ENCODE peak calls at places on chromosomes 1 and 21, in seven cellular contexts. J is transverse colon, D is tibial nerve, W is NB4, G is sigmoid colon, E is stomach, V is ovary. C is an unnamed sample.

GRCh38 chr1:166165661-166166399 is 971 bp downstream of the FAM78B start:
- DNase-seq in G (no peak), W (no peak), V (peak), E (no peak), D (no peak), J (peak), C (no peak)

GRCh38 chr1:36711480-36711879 is 228.8 kb upstream of the CSF3R start:
- DNase-seq in D (no peak), J (no peak), V (no peak), E (no peak), W (no peak), G (peak), C (no peak)

GRCh38 chr1:245045087-245045881 is 109.5 kb upstream of the KIF26B start:
- DNase-seq in V (no peak), J (peak), G (no peak), E (peak), D (no peak), W (peak), C (no peak)

GRCh38 chr1:231827337-231828105 is 200.9 kb downstream of the DISC1 start:
- DNase-seq in J (no peak), V (no peak), D (no peak), G (no peak), E (no peak), W (no peak), C (no peak)

GRCh38 chr1:230323686-230324085 is 102.4 kb downstream of the PGBD5 start:
- DNase-seq in V (no peak), D (no peak), G (no peak), E (no peak), W (no peak), J (no peak), C (no peak)

GRCh38 chr1:53340660-53341520 is 13.0 kb upstream of the LRP8 start:
- DNase-seq in W (no peak), D (no peak), V (no peak), J (no peak), E (peak), G (no peak), C (peak)

GRCh38 chr1:231424950-231425805 is 3.1 kb upstream of the EGLN1 start:
- DNase-seq in V (no peak), D (no peak), W (no peak), G (no peak), E (no peak), J (no peak), C (no peak)

GRCh38 chr1:84347547-84348239 is 46.2 kb downstream of the SAMD13 start:
- DNase-seq in W (no peak), E (no peak), J (no peak), G (no peak), V (no peak), D (no peak), C (no peak)

GRCh38 chr1:186194107-186194756 is 180.8 kb downstream of the TPR start:
- DNase-seq in D (no peak), E (no peak), G (no peak), W (no peak), J (no peak), V (no peak), C (no peak)

GRCh38 chr1:188269956-188270355 is 1441.2 kb downstream of the PLA2G4A start:
- DNase-seq in J (no peak), D (no peak), E (no peak), V (no peak), W (no peak), G (no peak), C (no peak)

GRCh38 chr1:113887392-113887767 is at the start of gene BCL2L15:
- DNase-seq in V (no peak), D (no peak), W (no peak), J (no peak), E (no peak), G (no peak), C (no peak)

GRCh38 chr1:179369751-179370341 is 4.1 kb downstream of the AXDND1 start:
- DNase-seq in E (no peak), D (no peak), W (peak), J (peak), G (no peak), V (no peak), C (no peak)

GRCh38 chr1:59061876-59062275 is 235.0 kb upstream of the FGGY start:
- DNase-seq in W (peak), G (peak), J (peak), E (no peak), D (peak), V (peak), C (peak)

GRCh38 chr21:32612075-32612998 is at the start of gene CFAP298:
- DNase-seq in W (peak), J (peak), D (peak), E (peak), V (peak), G (peak), C (peak)

GRCh38 chr21:30194701-30195299 is 21.1 kb downstream of the CLDN8 start:
- DNase-seq in E (no peak), V (no peak), G (no peak), D (no peak), J (no peak), W (peak), C (no peak)

GRCh38 chr1:237016626-237017025 is 12.4 kb upstream of the MT1HL1 start:
- DNase-seq in J (no peak), E (no peak), W (no peak), D (no peak), V (no peak), G (no peak), C (no peak)

GRCh38 chr21:17513214-17514123 is 626 bp downstream of the CXADR start:
- DNase-seq in J (peak), G (no peak), W (no peak), V (peak), D (no peak), E (peak), C (no peak)

GRCh38 chr1:84013708-84014107 is 14.8 kb upstream of the TTLL7 start:
- DNase-seq in W (no peak), J (no peak), V (no peak), E (no peak), D (no peak), G (no peak), C (no peak)

DNA sequence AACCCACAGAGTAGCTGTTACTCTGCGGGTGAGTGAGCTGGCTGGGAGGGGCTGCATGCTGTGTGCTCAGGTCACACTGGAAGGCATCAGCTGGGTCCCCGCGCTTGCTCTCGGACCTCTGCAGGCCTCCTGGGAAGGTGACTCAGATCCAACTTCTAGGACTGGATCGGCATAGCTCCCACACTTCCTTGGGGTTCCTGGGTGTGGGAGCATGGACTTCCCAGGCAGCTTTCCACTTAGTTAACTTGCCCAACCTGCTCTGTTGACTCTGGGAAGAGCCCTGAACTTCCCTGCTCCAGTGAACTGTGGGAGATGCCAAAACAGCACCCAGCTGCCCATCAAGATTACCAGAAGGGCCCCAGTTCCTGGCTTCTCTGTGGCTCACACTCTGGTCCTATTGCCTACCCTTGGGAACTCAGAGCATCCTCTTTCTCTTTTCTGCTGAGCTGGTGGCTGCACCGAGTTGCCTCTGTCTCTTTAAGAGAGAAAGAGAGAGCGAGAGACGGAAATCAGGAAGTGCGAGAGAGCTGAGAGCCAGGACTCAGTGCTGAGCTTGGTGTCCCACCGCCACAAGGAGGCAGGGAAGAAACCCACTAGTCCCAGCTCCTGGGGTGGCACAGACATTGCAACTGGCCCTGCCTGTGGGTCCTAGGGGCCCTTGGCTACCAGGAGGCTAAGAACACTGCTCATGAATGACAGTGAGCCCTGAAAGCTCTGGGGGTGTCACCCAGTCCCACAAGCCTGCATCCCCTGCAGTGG is at the start of gene IKBKE:
- DNase-seq in D (no peak), V (no peak), W (peak), E (peak), G (peak), J (peak), C (no peak)
- TF ChIP-seq CTCF in D (no peak), V (no peak), W (peak), E (no peak), G (peak), J (peak), C (peak)

DNA sequence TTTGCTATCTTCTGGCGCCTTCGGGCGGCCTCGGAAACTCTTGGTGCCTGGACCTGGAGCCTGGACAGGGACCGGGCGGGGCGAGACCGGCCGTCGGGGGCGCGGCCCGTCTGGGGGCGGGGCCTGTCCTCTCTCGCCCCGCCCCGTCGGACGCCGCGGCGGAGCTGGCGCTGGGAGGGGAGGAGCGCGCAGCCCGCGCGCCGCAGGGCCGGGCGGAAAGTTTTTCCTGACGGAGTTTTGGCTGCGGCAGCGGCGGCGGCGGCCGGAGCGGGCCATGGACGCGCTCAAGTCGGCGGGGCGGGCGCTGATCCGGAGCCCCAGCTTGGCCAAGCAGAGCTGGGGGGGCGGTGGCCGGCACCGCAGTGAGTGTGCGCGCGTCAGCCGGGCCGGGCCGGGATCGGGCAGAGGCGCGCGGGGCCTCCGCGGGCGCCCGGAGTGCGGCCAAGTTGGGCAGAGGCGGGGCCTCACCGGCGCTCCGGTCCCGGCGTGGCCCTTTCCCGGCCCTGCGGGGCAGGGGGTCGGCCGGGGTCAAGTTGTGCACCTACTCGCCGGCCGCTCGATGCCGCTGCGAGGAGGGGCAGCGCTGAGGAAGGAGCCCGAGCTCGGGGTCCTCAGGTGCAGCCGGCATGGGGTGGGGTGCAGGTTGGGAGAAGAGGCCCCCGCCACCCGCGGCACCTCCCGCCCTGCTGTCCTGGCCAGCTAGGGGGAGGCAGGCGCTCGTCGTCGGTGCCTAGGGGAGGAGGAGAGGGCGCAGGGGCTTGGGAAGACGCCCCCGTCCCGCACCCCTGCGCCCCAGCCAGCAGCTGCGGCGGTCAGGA is at the start of gene LDLRAP1:
- DNase-seq in V (peak), G (peak), W (peak), J (peak), D (peak), E (peak), C (no peak)
- TF ChIP-seq POLR2A in V (peak), G (no peak), W (peak), J (peak), D (peak), E (no peak), C (peak)

GRCh38 chr1:115782571-115783281 is 14.2 kb upstream of the CASQ2 start:
- DNase-seq in W (no peak), D (no peak), V (no peak), G (no peak), E (no peak), J (no peak), C (peak)
- TF ChIP-seq CTCF in W (no peak), D (no peak), V (no peak), G (no peak), E (no peak), J (no peak), C (no peak)

GRCh38 chr1:3106216-3106615 is 37.2 kb downstream of the PRDM16 start:
- DNase-seq in G (no peak), E (no peak), D (no peak), V (no peak), W (no peak), J (no peak), C (no peak)
- TF ChIP-seq POLR2A in G (no peak), E (no peak), D (no peak), V (no peak), W (no peak), J (no peak), C (no peak)

GRCh38 chr1:13710097-13710496 is 10.1 kb downstream of the PRDM2 start:
- DNase-seq in V (no peak), D (no peak), J (no peak), G (no peak), E (no peak), W (no peak), C (no peak)

DNA sequence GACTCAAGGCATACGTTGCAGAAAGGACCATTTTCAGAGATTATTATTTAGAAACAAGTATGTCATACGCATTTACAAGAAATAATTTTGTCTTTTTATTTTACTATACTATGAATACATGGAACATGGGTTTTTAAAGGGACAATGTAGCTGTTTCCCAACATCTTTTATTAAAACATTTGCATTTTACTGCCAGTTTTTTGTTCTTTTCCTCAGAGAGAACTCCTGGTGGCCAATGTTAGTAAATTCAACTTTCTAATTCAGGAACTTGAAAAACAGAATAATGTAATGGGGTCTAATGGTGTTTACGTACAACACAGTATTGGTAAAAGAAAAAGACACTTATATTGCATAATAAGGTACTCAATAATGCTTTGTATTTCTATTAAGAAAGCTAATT is 14.9 kb downstream of the PRDM2 start:
- DNase-seq in W (no peak), E (no peak), V (no peak), J (no peak), G (no peak), D (no peak), C (no peak)
- TF ChIP-seq CTCF in W (no peak), E (no peak), V (no peak), J (no peak), G (no peak), D (no peak), C (no peak)

GRCh38 chr1:92485374-92486250 is 1.1 kb downstream of the GFI1 start:
- DNase-seq in V (no peak), E (peak), D (no peak), J (peak), G (no peak), W (peak), C (no peak)
- TF ChIP-seq POLR2A in V (no peak), E (no peak), D (no peak), J (peak), G (no peak), W (peak), C (no peak)

GRCh38 chr1:198848649-198849048 is 209.8 kb downstream of the PTPRC start:
- DNase-seq in G (no peak), W (no peak), E (no peak), D (no peak), V (no peak), J (no peak), C (no peak)

GRCh38 chr1:198845851-198846250 is 207.0 kb downstream of the PTPRC start:
- DNase-seq in D (no peak), E (no peak), W (no peak), J (no peak), V (no peak), G (no peak), C (no peak)

GRCh38 chr1:198848206-198848605 is 209.4 kb downstream of the PTPRC start:
- DNase-seq in V (no peak), E (no peak), J (no peak), G (no peak), W (no peak), D (no peak), C (no peak)

GRCh38 chr1:198849108-198849507 is 210.3 kb downstream of the PTPRC start:
- DNase-seq in E (no peak), D (no peak), J (no peak), G (no peak), W (no peak), V (no peak), C (no peak)

DNA sequence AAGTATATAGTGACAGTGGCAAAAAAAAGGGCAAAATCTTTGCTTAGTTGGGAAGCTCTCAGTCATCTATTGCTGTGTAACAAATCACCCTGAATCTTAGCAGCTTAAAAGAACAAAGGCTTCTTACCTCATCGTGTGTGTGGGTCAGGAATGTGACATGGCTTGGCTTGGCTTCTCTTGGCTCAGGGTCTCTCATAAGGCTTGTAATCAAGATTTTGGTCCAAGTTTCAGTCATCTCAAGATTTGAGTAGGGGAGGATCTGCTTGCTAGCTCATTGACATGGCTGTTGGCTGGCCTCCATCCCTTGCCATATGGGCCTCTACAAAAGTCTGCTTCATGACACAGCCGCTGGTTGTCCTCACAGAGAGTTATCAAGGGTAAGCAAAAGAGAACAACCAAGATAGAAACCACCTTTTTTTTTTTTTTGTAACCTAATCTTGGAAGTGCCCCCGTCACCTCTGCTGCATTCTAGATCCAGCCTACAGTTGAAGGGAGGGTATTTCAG is 207.7 kb downstream of the PTPRC start:
- DNase-seq in V (no peak), D (no peak), E (no peak), G (no peak), J (no peak), W (no peak), C (no peak)
- TF ChIP-seq CTCF in V (no peak), D (no peak), E (no peak), G (no peak), J (no peak), W (no peak), C (no peak)

DNA sequence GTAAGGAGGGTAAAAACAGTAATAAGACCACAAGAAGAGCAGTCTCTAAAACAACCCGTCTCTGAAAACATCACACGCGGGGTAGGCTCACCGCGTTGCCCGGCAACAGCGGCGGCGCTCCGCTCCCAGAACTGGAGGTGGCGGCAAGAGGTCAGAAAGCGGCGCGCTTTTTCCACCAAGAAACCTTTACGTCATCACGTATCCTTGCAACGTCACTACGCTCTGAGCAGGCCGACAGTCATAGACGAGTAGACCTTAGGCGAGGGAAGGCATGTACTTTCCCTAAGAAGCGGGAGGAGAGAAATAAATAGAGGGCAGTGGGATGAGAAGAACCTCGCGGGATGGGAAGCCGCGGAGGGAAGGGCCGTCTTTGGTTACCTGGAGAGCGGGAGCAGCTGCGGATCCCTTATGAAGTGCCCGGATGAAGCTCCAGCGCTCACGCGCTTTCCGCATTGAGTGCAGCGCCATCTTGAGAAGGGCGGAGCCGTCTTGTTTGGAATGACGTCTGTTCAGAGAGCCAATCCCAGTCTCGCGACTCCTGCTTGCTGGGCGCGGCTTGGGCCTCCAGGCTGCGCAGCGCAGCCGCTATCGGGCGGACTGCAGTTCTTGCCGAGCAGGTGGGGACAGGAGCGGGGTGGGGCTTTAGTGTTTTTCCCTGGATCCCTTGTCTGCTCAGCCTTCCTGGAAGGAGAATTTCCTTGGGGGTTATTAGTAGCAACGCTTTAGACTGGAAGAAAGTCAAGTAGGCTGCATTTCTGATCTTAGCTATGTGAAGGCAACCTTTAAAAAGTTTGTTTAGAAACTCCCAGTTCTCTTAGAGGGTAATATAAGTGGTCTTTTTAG is at the start of gene WARS2:
- DNase-seq in E (peak), V (peak), J (peak), G (peak), D (peak), W (peak), C (peak)
- TF ChIP-seq POLR2A in E (peak), V (peak), J (peak), G (peak), D (peak), W (peak), C (peak)

GRCh38 chr1:15197591-15198447 is 44.3 kb downstream of the TMEM51 start:
- DNase-seq in W (peak), V (peak), G (no peak), J (no peak), E (no peak), D (no peak), C (no peak)

GRCh38 chr1:15201849-15202551 is 45.0 kb upstream of the FHAD1 start:
- DNase-seq in V (no peak), E (peak), J (peak), W (no peak), D (no peak), G (no peak), C (no peak)

GRCh38 chr1:15204931-15205330 is 42.1 kb upstream of the FHAD1 start:
- DNase-seq in E (no peak), G (no peak), W (no peak), D (no peak), J (no peak), V (no peak), C (no peak)

GRCh38 chr1:15198684-15199083 is 45.1 kb downstream of the TMEM51 start:
- DNase-seq in E (peak), D (no peak), J (no peak), W (no peak), V (peak), G (no peak), C (no peak)

DNA sequence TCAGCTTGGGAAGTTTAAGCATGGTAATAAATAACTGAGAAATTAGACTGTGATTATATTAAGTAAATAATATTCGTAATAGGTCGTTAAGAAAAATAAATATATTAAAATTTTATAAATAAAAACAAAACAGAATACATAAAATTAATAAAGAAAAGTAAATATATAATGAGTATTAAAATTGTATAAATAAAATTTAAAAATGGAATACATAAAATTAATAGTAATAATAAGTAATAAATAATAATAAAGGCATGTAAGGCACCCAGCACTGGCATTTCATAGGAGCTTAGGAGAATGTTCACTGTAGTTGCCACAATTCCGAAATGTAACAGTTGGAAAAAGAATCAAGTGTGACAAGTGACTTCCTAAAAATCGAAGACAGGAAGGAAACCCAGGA is 45.8 kb upstream of the FHAD1 start:
- DNase-seq in J (no peak), V (no peak), G (no peak), W (no peak), D (no peak), E (no peak), C (no peak)
- TF ChIP-seq CTCF in J (no peak), V (no peak), G (no peak), W (no peak), D (no peak), E (no peak), C (no peak)